ENCODE peak calls at places on chromosomes 7 and 10, in eight cellular contexts. Z is osteocyte, G is H9, T is fibroblast of lung, D is lung, Q is epithelial cell of esophagus, X is colonic mucosa, M is left ventricle myocardium inferior. V is an unnamed sample.

GRCh38 chr7:13724631-13725566 is 264.6 kb downstream of the ETV1 start:
- DNase-seq in Z (no peak), G (no peak), T (no peak), D (no peak), Q (no peak), X (no peak), M (no peak), V (no peak)

GRCh38 chr7:125670926-125671572 is 741.4 kb upstream of the POT1 start:
- DNase-seq in Z (no peak), G (no peak), T (peak), D (no peak), Q (peak), X (no peak), M (no peak), V (peak)

GRCh38 chr7:81333004-81333403 is 414.2 kb upstream of the SEMA3C start:
- DNase-seq in Z (no peak), G (no peak), T (peak), D (no peak), Q (peak), X (no peak), M (no peak), V (no peak)

GRCh38 chr7:8442814-8443304 is 9.4 kb downstream of the NXPH1 start:
- DNase-seq in Z (peak), G (peak), T (peak), D (peak), Q (peak), X (peak), M (peak), V (peak)

GRCh38 chr10:19688344-19688743 is 127.9 kb upstream of the PLXDC2 start:
- DNase-seq in Z (no peak), G (no peak), T (no peak), D (no peak), Q (no peak), X (no peak), M (no peak), V (no peak)

GRCh38 chr7:155644971-155645509 is 579 bp downstream of the RBM33 start:
- DNase-seq in Z (no peak), G (peak), T (peak), D (peak), Q (peak), X (peak), M (peak), V (peak)

GRCh38 chr7:54811016-54811924 is 52.3 kb upstream of the SEC61G start:
- DNase-seq in Z (no peak), G (no peak), T (peak), D (no peak), Q (no peak), X (no peak), M (no peak), V (peak)

GRCh38 chr7:24964177-24964576 is 15.8 kb downstream of the OSBPL3 start:
- DNase-seq in Z (no peak), G (no peak), T (no peak), D (no peak), Q (peak), X (no peak), M (no peak), V (no peak)

GRCh38 chr10:42933454-42934340 is 143.2 kb upstream of the RET start:
- DNase-seq in Z (no peak), G (peak), T (no peak), D (peak), Q (peak), X (peak), M (no peak), V (peak)

GRCh38 chr10:30046476-30046875 is 12.9 kb downstream of the JCAD start:
- DNase-seq in Z (no peak), G (no peak), T (no peak), D (no peak), Q (no peak), X (no peak), M (no peak), V (no peak)

GRCh38 chr7:25149844-25150243 is 24.8 kb upstream of the CYCS start:
- DNase-seq in Z (no peak), G (peak), T (no peak), D (no peak), Q (no peak), X (no peak), M (no peak), V (no peak)

GRCh38 chr7:37089972-37090371 is 358.7 kb downstream of the ELMO1 start:
- DNase-seq in Z (no peak), G (no peak), T (no peak), D (no peak), Q (peak), X (no peak), M (no peak), V (no peak)

GRCh38 chr7:55552320-55553086 is 19.8 kb downstream of the VOPP1 start:
- DNase-seq in Z (no peak), G (no peak), T (peak), D (no peak), Q (peak), X (peak), M (no peak), V (peak)

GRCh38 chr10:29119374-29119773 is 169.5 kb upstream of the LYZL1 start:
- DNase-seq in Z (no peak), G (peak), T (no peak), D (no peak), Q (no peak), X (peak), M (peak), V (peak)

GRCh38 chr10:91642831-91643692 is 10.2 kb upstream of the PPP1R3C start:
- DNase-seq in Z (no peak), G (no peak), T (peak), D (no peak), Q (peak), X (no peak), M (no peak), V (no peak)

DNA sequence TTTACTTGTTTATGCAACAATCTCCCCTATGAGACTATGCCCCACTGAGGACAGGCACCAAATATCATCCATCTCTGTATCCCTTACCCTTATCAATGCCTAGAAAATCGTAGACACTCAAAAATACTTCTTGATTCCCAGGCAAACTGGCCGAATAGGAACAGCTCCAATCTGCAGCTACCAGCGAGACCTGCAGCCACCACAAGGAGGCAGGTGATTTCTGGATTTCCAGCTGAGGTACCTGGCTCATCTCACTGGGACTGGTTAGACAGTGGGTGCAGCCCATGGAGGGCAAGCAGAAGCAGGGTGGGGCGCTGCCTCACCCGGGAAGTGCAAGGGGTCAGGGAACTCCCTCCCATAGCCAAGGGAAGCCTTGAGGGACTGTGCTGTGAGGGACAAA is 10.8 kb upstream of the PPP1R3C start:
- DNase-seq in Z (no peak), G (peak), T (no peak), D (no peak), Q (peak), X (no peak), M (no peak), V (no peak)
- TF ChIP-seq CTCF in Z (peak), G (peak), T (no peak), D (no peak), Q (peak), X (no peak), M (peak), V (peak)

DNA sequence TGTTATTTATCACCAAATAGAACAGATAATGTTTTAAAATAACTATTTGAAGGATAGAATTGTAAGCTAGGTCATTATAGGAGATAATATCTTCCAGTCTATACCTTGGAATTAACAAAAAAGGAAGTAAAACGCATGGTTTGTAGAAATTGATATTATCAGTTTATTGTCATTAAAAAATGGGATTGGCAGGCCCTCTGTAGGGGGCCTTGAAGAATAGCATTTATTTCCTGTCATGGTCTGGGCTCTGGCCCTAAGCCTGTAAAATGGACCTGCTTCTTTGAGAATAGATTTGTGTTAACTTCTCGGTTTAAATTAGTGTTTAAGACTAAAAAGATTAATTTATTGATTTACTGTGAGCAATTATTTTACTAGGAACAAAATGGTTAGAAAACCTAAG is 197.6 kb upstream of the FOXP2 start:
- DNase-seq in Z (no peak), G (no peak), T (peak), D (no peak), Q (peak), X (no peak), M (no peak), V (no peak)
- TF ChIP-seq CTCF in Z (peak), G (peak), T (no peak), D (no peak), Q (no peak), X (no peak), M (no peak), V (no peak)

GRCh38 chr7:29091722-29092121 is 54.6 kb downstream of the CPVL start:
- DNase-seq in Z (no peak), G (no peak), T (peak), D (no peak), Q (no peak), X (no peak), M (no peak), V (no peak)
- TF ChIP-seq CTCF in Z (no peak), G (no peak), T (no peak), D (no peak), Q (peak), X (no peak), M (peak), V (no peak)

DNA sequence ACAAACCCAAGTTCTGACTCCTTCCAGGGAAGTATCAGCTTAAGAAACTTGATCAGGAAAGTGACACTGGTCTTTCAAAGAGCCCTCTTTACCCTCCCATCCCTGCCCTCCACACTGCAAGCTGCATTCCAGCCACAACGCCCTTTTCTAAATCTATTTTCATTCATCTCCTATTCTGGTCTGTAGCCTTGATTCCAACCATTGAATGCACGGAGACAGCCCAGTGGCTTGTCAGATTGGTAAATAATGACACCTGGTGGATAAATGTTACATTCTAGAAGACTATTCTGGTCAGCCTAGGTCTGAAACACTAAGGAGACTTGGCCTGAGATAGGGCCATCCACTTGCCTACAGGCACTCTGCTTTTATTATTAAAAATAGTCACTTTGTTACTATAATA is 20.9 kb downstream of the MORN4 start:
- DNase-seq in Z (no peak), G (peak), T (peak), D (no peak), Q (peak), X (no peak), M (no peak), V (peak)
- TF ChIP-seq CTCF in Z (peak), G (peak), T (peak), D (no peak), Q (peak), X (no peak), M (peak), V (peak)

GRCh38 chr7:75038508-75038907 is 35.1 kb downstream of the RCC1L start:
- DNase-seq in Z (no peak), G (no peak), T (no peak), D (no peak), Q (no peak), X (no peak), M (no peak), V (no peak)

GRCh38 chr7:75033826-75034225 is 39.8 kb downstream of the RCC1L start:
- DNase-seq in Z (no peak), G (no peak), T (no peak), D (no peak), Q (no peak), X (no peak), M (no peak), V (no peak)

GRCh38 chr7:75028299-75028698 is 45.3 kb downstream of the RCC1L start:
- DNase-seq in Z (no peak), G (no peak), T (no peak), D (no peak), Q (no peak), X (no peak), M (no peak), V (no peak)

DNA sequence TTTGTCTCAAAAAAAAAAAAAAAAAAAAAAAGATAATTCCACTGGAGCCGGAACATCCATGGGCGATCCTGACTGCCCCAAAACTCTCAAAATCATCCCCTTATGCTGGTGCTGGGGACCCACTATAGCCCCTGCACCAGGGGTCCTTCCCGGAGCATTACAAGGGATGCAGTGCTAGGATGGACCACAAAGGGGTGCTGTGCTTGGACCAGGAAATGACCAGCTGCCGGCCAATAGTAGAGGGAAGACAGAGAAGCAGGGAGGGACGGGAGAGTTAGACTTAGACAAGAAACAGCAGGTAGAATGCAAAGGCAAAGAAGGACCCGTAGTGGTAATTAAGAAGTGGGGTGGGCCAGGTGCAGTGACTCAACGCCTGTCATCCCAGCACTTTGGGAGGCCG is 40.5 kb downstream of the RCC1L start:
- DNase-seq in Z (no peak), G (peak), T (no peak), D (no peak), Q (no peak), X (no peak), M (no peak), V (no peak)
- TF ChIP-seq CTCF in Z (peak), G (peak), T (peak), D (no peak), Q (no peak), X (no peak), M (no peak), V (peak)

GRCh38 chr10:90440870-90441269 is 417.0 kb downstream of the HTR7 start:
- DNase-seq in Z (no peak), G (no peak), T (no peak), D (no peak), Q (no peak), X (no peak), M (no peak), V (no peak)

GRCh38 chr10:90443342-90443741 is 414.5 kb downstream of the HTR7 start:
- DNase-seq in Z (no peak), G (no peak), T (peak), D (no peak), Q (no peak), X (no peak), M (no peak), V (no peak)

GRCh38 chr10:90435296-90435695 is 422.5 kb downstream of the HTR7 start:
- DNase-seq in Z (no peak), G (no peak), T (no peak), D (no peak), Q (peak), X (no peak), M (no peak), V (no peak)

GRCh38 chr10:90432891-90433290 is 424.9 kb downstream of the HTR7 start:
- DNase-seq in Z (no peak), G (no peak), T (no peak), D (no peak), Q (no peak), X (no peak), M (no peak), V (peak)

DNA sequence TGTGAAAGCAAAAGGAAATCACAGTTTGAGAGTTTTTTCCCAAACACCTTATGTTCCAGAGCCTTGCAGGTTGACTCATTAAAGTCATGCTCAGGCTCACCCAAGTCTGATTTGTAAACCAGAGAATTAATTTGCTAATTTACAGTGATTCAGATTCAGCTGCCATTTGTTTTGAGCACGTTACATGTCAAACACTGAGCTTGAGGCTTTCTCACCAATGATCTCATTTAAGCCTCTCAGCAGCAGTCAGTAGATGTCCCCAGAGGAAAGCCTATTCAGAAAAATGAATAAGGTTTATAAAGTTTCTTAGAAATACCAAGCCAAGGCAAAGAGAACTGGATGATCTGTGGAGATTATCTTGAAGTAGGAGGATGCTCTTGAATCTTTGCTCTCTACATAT is 420.4 kb downstream of the HTR7 start:
- DNase-seq in Z (no peak), G (no peak), T (peak), D (no peak), Q (peak), X (no peak), M (no peak), V (no peak)
- TF ChIP-seq CTCF in Z (no peak), G (no peak), T (no peak), D (no peak), Q (peak), X (no peak), M (no peak), V (no peak)

GRCh38 chr7:18196638-18197037 is 169.0 kb upstream of the PRPS1L1 start:
- DNase-seq in Z (no peak), G (no peak), T (no peak), D (no peak), Q (no peak), X (no peak), M (no peak), V (no peak)
- TF ChIP-seq CTCF in Z (no peak), G (no peak), T (no peak), D (no peak), Q (no peak), X (no peak), M (no peak), V (no peak)